ENCODE peak calls at places on chromosome 3, in five cellular contexts. M is transverse colon, J is endothelial cell of umbilical vein, Y is HepG2, Q is body of pancreas. Z is an unnamed sample.

GRCh38 chr3:155391104-155391503 is 97.6 kb upstream of the STRIT1 start:
- DNase-seq in Q (no peak), M (no peak), J (no peak), Y (no peak), Z (no peak)

GRCh38 chr3:71461749-71462483 is 121.6 kb downstream of the FOXP1 start:
- DNase-seq in J (no peak), Y (no peak), Q (no peak), M (no peak), Z (no peak)

GRCh38 chr3:89560546-89560945 is 453.1 kb downstream of the EPHA3 start:
- DNase-seq in J (no peak), Q (no peak), Y (no peak), M (no peak), Z (no peak)

GRCh38 chr3:184688251-184688851 is 23.5 kb downstream of the MAGEF1 start:
- DNase-seq in J (no peak), Y (no peak), Q (no peak), M (no peak), Z (no peak)

GRCh38 chr3:24343084-24343783 is 151.4 kb downstream of the THRB start:
- DNase-seq in J (no peak), M (no peak), Y (no peak), Q (no peak), Z (no peak)

GRCh38 chr3:69251078-69251805 is 128.8 kb upstream of the LMOD3 start:
- DNase-seq in Q (no peak), M (no peak), J (no peak), Y (no peak), Z (no peak)

GRCh38 chr3:129440648-129441190 is 695 bp downstream of the IFT122 start:
- DNase-seq in M (no peak), J (peak; percentile 58), Q (no peak), Y (no peak), Z (no peak)

GRCh38 chr3:87448559-87448958 is 172.2 kb upstream of the POU1F1 start:
- DNase-seq in M (no peak), Y (no peak), J (no peak), Q (no peak), Z (no peak)

GRCh38 chr3:29004885-29005599 is 275.8 kb upstream of the RBMS3 start:
- DNase-seq in Q (no peak), Y (no peak), M (no peak), J (no peak), Z (no peak)

GRCh38 chr3:48464713-48465221 is 18.2 kb downstream of the ATRIP start:
- DNase-seq in Y (no peak), Q (peak; percentile 31), J (no peak), M (no peak), Z (no peak)

GRCh38 chr3:156644958-156645357 is 29.4 kb upstream of the TIPARP start:
- DNase-seq in Q (no peak), M (no peak), J (no peak), Y (no peak), Z (no peak)

GRCh38 chr3:186492594-186492993 is 51.6 kb downstream of the CRYGS start:
- DNase-seq in Y (no peak), J (no peak), Q (peak; percentile 17), M (no peak), Z (peak; percentile 51)

GRCh38 chr3:184040010-184040409 is 8.5 kb downstream of the HTR3D start:
- DNase-seq in Y (peak; percentile 38), Q (peak; percentile 11), M (no peak), J (peak; percentile 22), Z (peak; percentile 53)

GRCh38 chr3:100057716-100058575 is 56.4 kb downstream of the FILIP1L start:
- DNase-seq in J (no peak), M (no peak), Q (no peak), Y (peak; percentile 11), Z (no peak)

GRCh38 chr3:190019020-190019419 is 101.7 kb downstream of the P3H2 start:
- DNase-seq in Y (no peak), J (no peak), M (no peak), Q (no peak), Z (no peak)

GRCh38 chr3:190016966-190017365 is 103.7 kb downstream of the P3H2 start:
- DNase-seq in J (no peak), Y (no peak), M (no peak), Q (no peak), Z (no peak)

GRCh38 chr3:190018460-190018859 is 102.2 kb downstream of the P3H2 start:
- DNase-seq in J (no peak), M (no peak), Q (no peak), Y (no peak), Z (no peak)

GRCh38 chr3:190019840-190020239 is 100.9 kb downstream of the P3H2 start:
- DNase-seq in Q (no peak), J (no peak), Y (no peak), M (no peak), Z (no peak)

DNA sequence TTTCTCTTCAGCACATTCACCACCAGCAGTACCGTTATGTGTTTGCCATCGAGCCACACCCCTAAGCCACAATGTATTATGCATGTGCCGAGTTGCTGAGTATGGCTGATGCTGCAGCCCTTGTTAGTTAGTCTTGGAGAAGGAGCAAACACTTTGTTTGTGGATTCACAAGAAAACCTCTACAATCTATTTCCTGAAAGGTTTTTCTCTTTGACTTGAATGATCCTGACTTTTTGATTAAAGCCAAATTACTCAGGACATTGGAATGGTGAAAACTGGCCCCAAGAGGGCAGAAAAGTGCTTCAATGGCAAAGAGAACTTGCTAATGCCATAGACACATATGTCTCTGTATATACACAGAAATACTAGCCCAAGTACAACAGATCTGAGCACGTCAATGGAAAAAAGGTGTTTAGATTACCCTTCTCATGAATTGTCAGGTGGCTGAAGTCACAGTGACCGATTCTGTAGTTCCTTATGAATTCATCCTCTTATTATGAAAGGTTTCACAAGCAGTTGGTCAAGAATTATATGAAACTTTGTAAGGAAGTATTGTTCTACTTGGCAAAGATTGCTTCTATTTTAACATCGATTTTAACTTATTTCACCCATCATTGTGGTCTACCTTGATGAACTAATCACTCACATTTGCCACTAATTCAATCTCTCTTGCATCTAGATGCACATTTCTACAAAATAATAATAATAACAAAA is 103.0 kb downstream of the P3H2 start:
- DNase-seq in Q (peak; percentile 23), M (peak; percentile 57), J (peak; percentile 84), Y (no peak), Z (no peak)
- TF ChIP-seq CTCF in Q (no peak), M (peak; percentile 33), J (peak; percentile 28), Y (no peak), Z (peak; percentile 20)

GRCh38 chr3:123926396-123926795 is 34.6 kb downstream of the CCDC14 start:
- DNase-seq in Y (no peak), M (no peak), Q (no peak), J (no peak), Z (no peak)
- H3K36me3 ChIP-seq in Y (peaks cover 14% of the 10 kb centered on the region), M (peaks cover 25% of the 10 kb centered on the region), Q (no peaks in the 10 kb centered on the region), J (peaks cover 4% of the 10 kb centered on the region), Z (no peaks in the 10 kb centered on the region)

GRCh38 chr3:187807086-187807862 is 62.0 kb upstream of the BCL6 start:
- DNase-seq in Q (no peak), M (no peak), J (no peak), Y (no peak), Z (no peak)

GRCh38 chr3:187811580-187812250 is 66.4 kb upstream of the BCL6 start:
- DNase-seq in J (no peak), Q (no peak), M (no peak), Y (no peak), Z (no peak)

GRCh38 chr3:187804120-187805106 is 59.1 kb upstream of the BCL6 start:
- DNase-seq in M (no peak), Y (no peak), J (no peak), Q (no peak), Z (no peak)

GRCh38 chr3:187809979-187810568 is 64.8 kb upstream of the BCL6 start:
- DNase-seq in Y (peak; percentile 13), Q (no peak), J (no peak), M (no peak), Z (no peak)

GRCh38 chr3:187808466-187809291 is 63.4 kb upstream of the BCL6 start:
- DNase-seq in M (peak; percentile 48), Y (peak; percentile 82), J (no peak), Q (peak; percentile 19), Z (no peak)
- TF ChIP-seq POLR2A in M (no peak), Y (no peak), J (no peak), Q (no peak), Z (no peak)

GRCh38 chr3:114417265-114417664 is 123.4 kb downstream of the TIGIT start:
- DNase-seq in Y (no peak), M (no peak), Q (no peak), J (no peak), Z (no peak)

GRCh38 chr3:114411292-114411691 is 117.5 kb downstream of the TIGIT start:
- DNase-seq in Q (no peak), Y (no peak), J (peak; percentile 74), M (no peak), Z (no peak)

GRCh38 chr3:114408763-114409162 is 114.9 kb downstream of the TIGIT start:
- DNase-seq in M (no peak), J (no peak), Q (no peak), Y (no peak), Z (no peak)

GRCh38 chr3:114409291-114409690 is 115.5 kb downstream of the TIGIT start:
- DNase-seq in Q (no peak), Y (no peak), J (no peak), M (no peak), Z (no peak)

DNA sequence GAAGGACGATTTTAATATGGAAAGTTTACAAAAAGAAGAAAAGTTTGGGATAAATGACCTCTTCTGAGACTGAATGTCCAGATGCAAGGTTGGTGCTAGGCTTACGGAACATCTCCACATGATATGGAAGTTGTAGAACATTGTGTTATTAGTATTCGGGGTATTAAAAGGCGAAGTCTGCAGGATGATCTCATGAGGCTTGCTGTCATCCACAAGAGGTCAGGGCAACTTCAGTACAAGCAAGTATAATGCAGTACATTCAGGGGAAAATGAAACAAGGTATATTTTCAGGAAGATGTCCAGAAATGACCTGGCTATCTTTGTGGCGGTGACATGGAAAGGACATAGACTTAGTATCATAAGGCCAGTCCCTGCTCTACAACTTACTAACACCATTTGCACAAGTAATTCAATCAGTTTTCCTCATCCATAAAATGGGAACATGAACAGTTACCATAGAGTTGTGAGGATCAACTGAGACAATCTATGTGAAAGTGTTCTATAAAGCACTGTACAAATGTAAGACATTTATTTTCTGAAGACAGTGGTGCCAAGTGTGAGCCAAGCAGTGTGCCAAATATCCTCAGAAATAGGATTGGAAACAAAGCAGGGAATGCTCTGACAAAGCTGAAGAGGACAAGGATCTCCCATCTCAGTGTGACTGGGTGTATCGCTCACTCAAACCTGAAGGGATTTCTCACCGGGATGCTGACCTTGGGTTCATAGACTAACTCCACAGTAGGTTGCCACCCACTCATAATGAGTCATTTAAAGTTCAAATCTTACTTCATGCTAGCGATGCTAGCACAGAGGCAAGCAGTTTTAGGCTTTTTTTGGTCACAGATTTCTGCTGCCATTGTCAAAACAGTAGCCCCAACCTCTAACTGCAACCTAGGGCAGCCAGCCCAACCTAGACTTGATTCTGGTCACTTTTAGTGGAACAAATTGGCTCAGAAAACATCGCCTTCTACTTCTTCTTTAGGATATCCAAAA is 118.3 kb downstream of the TIGIT start:
- DNase-seq in Q (no peak), M (no peak), Y (peak; percentile 47), J (peak; percentile 16), Z (no peak)
- TF ChIP-seq CTCF in Q (no peak), M (no peak), Y (no peak), J (no peak), Z (no peak)

GRCh38 chr3:53227993-53228885 is 27.6 kb downstream of the TKT start:
- DNase-seq in M (no peak), Y (no peak), Q (no peak), J (no peak), Z (no peak)
- H3K36me3 ChIP-seq in M (peaks cover 66% of the 10 kb centered on the region), Y (peaks cover 92% of the 10 kb centered on the region), Q (peaks cover 19% of the 10 kb centered on the region), J (peaks cover 67% of the 10 kb centered on the region), Z (peaks cover 18% of the 10 kb centered on the region)

GRCh38 chr3:158570999-158571702 is at the start of gene MLF1:
- DNase-seq in J (peak; percentile 98), Q (peak; percentile 95), M (peak; percentile 96), Y (peak; percentile 38), Z (peak; percentile 92)
- TF ChIP-seq POLR2A in J (no peak), Q (peak; percentile 49), M (peak; percentile 78), Y (no peak), Z (peak; percentile 29)

Z was measured in right lobe of liver.